ENCODE peak calls at places on chromosomes 6 and 20, in eight cellular contexts. O is heart right ventricle, X is mammary epithelial cell, A is ovary, P is left lung, D is ascending aorta, T is psoas muscle, N is right atrium auricular region. R is an unnamed sample. For H3K9me3 and H3K36me3, the result is how much of the 10 kb centered on the place peaks cover.

GRCh38 chr6:132797975-132798819 is at the start of gene SLC18B1:
- DNase-seq in O (peak), A (peak), T (peak), P (peak), N (peak), X (peak), D (no peak), R (peak)

GRCh38 chr6:27757307-27757706 is 154.9 kb downstream of the OR2B2 start:
- DNase-seq in X (no peak), P (peak), N (no peak), O (peak), A (peak), T (peak), D (no peak), R (peak)

GRCh38 chr6:127637830-127638229 is 60.9 kb downstream of the C6orf58 start:
- DNase-seq in P (no peak), T (no peak), A (no peak), N (no peak), X (no peak), D (no peak), O (no peak), R (no peak)

GRCh38 chr20:48818481-48818987 is 9.3 kb downstream of the PREX1 start:
- DNase-seq in D (no peak), O (no peak), T (no peak), P (no peak), N (no peak), X (no peak), A (no peak), R (no peak)

GRCh38 chr6:44100088-44100550 is 27.1 kb downstream of the MRPL14 start:
- DNase-seq in D (no peak), N (no peak), A (no peak), P (no peak), O (no peak), X (no peak), T (no peak), R (peak)

GRCh38 chr6:75381878-75382633 is 97.5 kb upstream of the TMEM30A start:
- DNase-seq in A (no peak), D (no peak), P (no peak), X (no peak), T (no peak), N (no peak), O (no peak), R (peak)

GRCh38 chr6:24520929-24521546 is 26.3 kb downstream of the ALDH5A1 start:
- DNase-seq in X (peak), A (no peak), D (no peak), T (peak), P (peak), N (no peak), O (peak), R (peak)

GRCh38 chr6:33297956-33298772 is 578 bp downstream of the RGL2 start:
- DNase-seq in T (peak), X (peak), A (peak), D (no peak), P (peak), O (peak), N (peak), R (peak)

GRCh38 chr20:57469418-57470211 is 55.3 kb downstream of the CTCFL start:
- DNase-seq in A (peak), O (peak), X (no peak), D (no peak), T (no peak), N (no peak), P (no peak), R (no peak)

GRCh38 chr6:122302077-122302476 is 97.4 kb upstream of the HSF2 start:
- DNase-seq in N (no peak), D (no peak), P (no peak), O (no peak), T (no peak), A (no peak), X (no peak), R (no peak)

GRCh38 chr6:165686966-165687365 is 23.9 kb upstream of the PDE10A start:
- DNase-seq in P (peak), O (no peak), N (no peak), T (no peak), X (no peak), A (no peak), D (no peak), R (no peak)

GRCh38 chr6:89977808-89978748 is 83.8 kb downstream of the GJA10 start:
- DNase-seq in D (no peak), P (no peak), O (no peak), N (no peak), X (no peak), T (peak), A (no peak), R (no peak)

GRCh38 chr20:54199721-54200176 is 8.1 kb upstream of the PFDN4 start:
- DNase-seq in P (peak), O (peak), X (peak), A (peak), N (peak), D (no peak), T (peak), R (peak)

GRCh38 chr20:10795286-10796026 is 121.7 kb upstream of the JAG1 start:
- DNase-seq in D (no peak), T (no peak), O (no peak), X (no peak), A (no peak), N (no peak), P (no peak), R (no peak)

GRCh38 chr6:56246941-56247653 is at the start of gene COL21A1:
- DNase-seq in D (peak), P (peak), N (no peak), T (peak), A (peak), X (no peak), O (peak), R (no peak)

GRCh38 chr20:41818991-41819390 is 200.8 kb upstream of the CHD6 start:
- DNase-seq in T (no peak), N (no peak), A (no peak), O (no peak), D (no peak), X (no peak), P (no peak), R (no peak)

GRCh38 chr6:134111062-134111677 is 58.7 kb upstream of the SLC2A12 start:
- DNase-seq in D (no peak), X (peak), T (no peak), A (no peak), N (no peak), O (no peak), P (no peak), R (peak)

GRCh38 chr6:159681104-159681503 is 11.9 kb downstream of the SOD2 start:
- DNase-seq in X (no peak), T (no peak), D (no peak), P (no peak), A (no peak), O (no peak), N (no peak), R (no peak)

GRCh38 chr20:54654460-54654859 is 179.1 kb downstream of the DOK5 start:
- DNase-seq in D (no peak), X (no peak), N (no peak), O (no peak), A (no peak), P (no peak), T (no peak), R (no peak)

GRCh38 chr20:13344671-13345070 is 123.6 kb downstream of the ISM1 start:
- DNase-seq in O (no peak), X (no peak), N (no peak), P (no peak), A (no peak), D (no peak), T (no peak), R (no peak)

GRCh38 chr20:57342829-57343228 is 8.2 kb upstream of the RAE1 start:
- DNase-seq in O (no peak), N (no peak), X (peak), D (no peak), T (no peak), P (no peak), A (no peak), R (no peak)

GRCh38 chr6:53432318-53433161 is 83.8 kb upstream of the ELOVL5 start:
- DNase-seq in X (peak), O (no peak), D (no peak), T (no peak), N (no peak), P (no peak), A (no peak), R (peak)

GRCh38 chr6:136739071-136739470 is 53.2 kb downstream of the MAP3K5 start:
- DNase-seq in N (no peak), P (no peak), A (no peak), X (no peak), T (no peak), O (no peak), D (no peak), R (no peak)
- H3K4me3 ChIP-seq in N (no peak), P (no peak), A (no peak), X (no peak), T (no peak), O (no peak), D (no peak), R (no peak)

GRCh38 chr6:168015492-168016175 is 18.2 kb downstream of the KIF25 start:
- DNase-seq in D (no peak), T (no peak), P (no peak), A (no peak), X (no peak), N (no peak), O (no peak), R (no peak)
- H3K9me3 ChIP-seq in D (under half), T (under half), P (under half), A (under half), X (under half), N (under half), O (under half), R (under half)

DNA sequence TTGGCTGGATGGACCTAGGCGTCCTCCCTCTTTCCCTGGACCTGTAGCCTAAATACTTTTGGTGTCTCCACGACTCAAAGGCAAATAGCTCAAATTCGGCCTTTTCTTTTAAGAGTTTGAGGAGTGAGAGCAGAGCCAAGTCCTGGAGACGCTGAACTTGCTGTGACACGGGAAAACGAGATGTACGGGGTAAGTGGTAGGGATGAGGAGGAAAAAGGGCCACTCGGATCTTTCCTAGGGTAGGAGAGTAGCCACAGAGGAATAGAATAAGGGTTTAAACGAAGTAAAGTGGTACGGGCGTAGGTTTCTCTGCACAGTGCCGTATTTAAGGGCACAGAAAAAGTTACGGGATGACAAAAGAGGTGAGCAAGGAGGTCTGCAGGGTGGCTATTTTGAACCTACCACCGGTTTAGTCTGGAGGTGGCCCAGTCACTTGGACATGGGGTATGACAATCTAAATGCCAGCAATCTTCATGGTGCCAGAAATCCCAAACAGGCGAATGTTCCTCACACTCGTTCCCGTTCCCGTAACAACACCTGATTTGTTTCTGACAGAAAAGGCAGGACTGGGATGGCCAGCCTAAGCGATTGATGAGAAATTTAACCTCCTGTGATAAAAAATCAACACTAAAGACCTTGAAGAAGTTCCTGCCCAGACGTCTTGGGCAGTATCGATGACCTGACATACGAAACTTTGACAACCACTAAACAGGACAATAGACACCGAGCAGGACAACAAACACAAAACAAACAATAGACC is 149.3 kb downstream of the TRIM27 start:
- DNase-seq in D (no peak), T (no peak), O (no peak), A (no peak), N (no peak), P (no peak), X (no peak), R (no peak)
- H3K36me3 ChIP-seq in D (under half), T (under half), O (under half), A (under half), N (under half), P (under half), X (under half), R (under half)

GRCh38 chr6:73672290-73672689 is 18.5 kb upstream of the SLC17A5 start:
- DNase-seq in T (no peak), X (no peak), P (no peak), N (no peak), A (no peak), O (no peak), D (no peak), R (no peak)
- H3K4me3 ChIP-seq in T (no peak), X (no peak), P (no peak), N (no peak), A (no peak), O (no peak), D (no peak), R (no peak)

DNA sequence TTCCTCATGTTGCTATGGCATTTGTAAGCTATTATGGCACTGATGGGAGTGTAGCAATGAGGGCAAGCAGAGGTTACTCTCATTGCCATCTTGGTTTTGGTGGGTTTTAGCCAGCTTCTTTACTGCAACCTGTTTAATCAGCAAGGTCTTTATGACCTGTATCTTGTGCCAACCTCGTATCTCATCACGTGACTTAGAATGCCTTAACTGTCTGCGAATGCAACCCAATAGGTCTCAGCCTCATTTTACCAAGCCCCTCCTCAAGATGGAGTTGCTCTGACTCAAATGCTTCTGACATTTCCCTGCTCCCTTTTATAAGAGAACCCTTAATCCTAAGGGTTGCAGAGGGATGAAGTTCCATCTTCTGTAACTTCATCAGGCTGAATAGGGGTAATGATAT is 280.2 kb upstream of the RGS17 start:
- DNase-seq in O (no peak), A (no peak), X (no peak), P (no peak), T (no peak), N (no peak), D (no peak), R (no peak)
- H3K9me3 ChIP-seq in O (under half), A (under half), X (under half), P (under half), T (under half), N (under half), D (under half), R (under half)

DNA sequence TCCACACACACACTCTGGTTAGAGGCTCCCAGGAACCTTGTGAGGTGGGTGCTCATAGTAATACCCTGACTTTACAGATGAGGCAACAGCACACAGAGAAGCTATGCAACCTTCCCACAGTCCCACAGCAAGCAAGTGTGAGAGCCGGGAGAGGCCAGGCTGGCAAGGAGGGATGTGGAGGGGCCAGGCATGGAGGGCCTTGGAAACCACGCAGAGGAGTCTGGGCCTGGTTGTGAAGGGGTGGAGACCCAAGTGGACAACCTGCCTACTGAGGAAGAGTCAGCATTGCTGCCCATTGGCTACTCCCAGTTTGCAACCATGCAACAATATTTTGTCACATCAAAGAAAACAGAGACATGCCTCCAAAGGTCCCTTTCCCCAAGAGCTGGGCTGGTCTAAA is 68.5 kb downstream of the NOL4L start:
- DNase-seq in T (no peak), A (no peak), P (peak), N (no peak), D (no peak), X (no peak), O (no peak), R (no peak)
- H3K36me3 ChIP-seq in T (under half), A (under half), P (under half), N (under half), D (under half), X (under half), O (under half), R (under half)

GRCh38 chr20:32796383-32797159 is 23.2 kb upstream of the MAPRE1 start:
- DNase-seq in O (no peak), A (no peak), P (no peak), T (no peak), D (no peak), X (no peak), N (no peak), R (no peak)
- H3K4me3 ChIP-seq in O (no peak), A (no peak), P (no peak), T (no peak), D (no peak), X (no peak), N (no peak), R (no peak)

GRCh38 chr6:118804091-118804490 is 89.9 kb upstream of the ASF1A start:
- DNase-seq in T (no peak), X (no peak), O (no peak), D (no peak), P (no peak), N (no peak), A (no peak), R (no peak)
- H3K9me3 ChIP-seq in T (under half), X (under half), O (under half), D (under half), P (under half), N (under half), A (under half), R (under half)

GRCh38 chr6:35906499-35906846 is 14.4 kb downstream of the SRPK1 start:
- DNase-seq in D (no peak), O (no peak), P (no peak), A (no peak), X (no peak), T (no peak), N (no peak), R (no peak)

GRCh38 chr6:35907750-35908149 is 13.1 kb downstream of the SRPK1 start:
- DNase-seq in T (no peak), N (no peak), X (no peak), P (no peak), A (no peak), O (no peak), D (no peak), R (no peak)

GRCh38 chr6:35903679-35904078 is 17.2 kb downstream of the SRPK1 start:
- DNase-seq in D (no peak), A (no peak), O (no peak), T (no peak), X (no peak), P (no peak), N (no peak), R (no peak)

GRCh38 chr6:35905841-35906498 is 14.9 kb downstream of the SRPK1 start:
- DNase-seq in A (no peak), O (no peak), X (peak), T (no peak), P (no peak), N (no peak), D (no peak), R (no peak)

GRCh38 chr6:35905141-35905785 is 15.6 kb downstream of the SRPK1 start:
- DNase-seq in N (no peak), X (no peak), P (no peak), T (no peak), O (no peak), A (no peak), D (no peak), R (no peak)
- H3K36me3 ChIP-seq in N (under half), X (under half), P (under half), T (under half), O (under half), A (under half), D (under half), R (half or more)

R was measured in MG63.